ENCODE peak calls at places on chromosomes 1 and 21, in seven cellular contexts. One of them, this sample, is unnamed.

GRCh38 chr1:156293098-156293434 is 2.4 kb downstream of the GLMP start:
- DNase-seq in ovary: no peak
- DNase-seq in psoas muscle: no peak
- DNase-seq in esophagus squamous epithelium: no peak
- DNase-seq in CD8-positive, alpha-beta memory T cell: no peak
- DNase-seq in SJSA1: no peak
- DNase-seq in suprapubic skin: no peak
- DNase-seq in this sample: no peak

GRCh38 chr1:19445417-19446342 is 39.7 kb downstream of the CAPZB start:
- DNase-seq in CD8-positive, alpha-beta memory T cell: no peak
- DNase-seq in SJSA1: peak; percentile 15
- DNase-seq in ovary: no peak
- DNase-seq in suprapubic skin: no peak
- DNase-seq in psoas muscle: no peak
- DNase-seq in esophagus squamous epithelium: no peak
- DNase-seq in this sample: no peak

GRCh38 chr1:216923601-216924000 is 200.4 kb upstream of the ESRRG start:
- DNase-seq in esophagus squamous epithelium: no peak
- DNase-seq in SJSA1: no peak
- DNase-seq in CD8-positive, alpha-beta memory T cell: no peak
- DNase-seq in suprapubic skin: no peak
- DNase-seq in psoas muscle: no peak
- DNase-seq in ovary: no peak
- DNase-seq in this sample: no peak

GRCh38 chr1:112522621-112523020 is 13.9 kb downstream of the WNT2B start:
- DNase-seq in ovary: no peak
- DNase-seq in psoas muscle: no peak
- DNase-seq in suprapubic skin: no peak
- DNase-seq in CD8-positive, alpha-beta memory T cell: no peak
- DNase-seq in esophagus squamous epithelium: no peak
- DNase-seq in SJSA1: peak; percentile 95
- DNase-seq in this sample: peak; percentile 93

GRCh38 chr1:12776801-12777557 is 3.4 kb downstream of the PRAMEF12 start:
- DNase-seq in ovary: no peak
- DNase-seq in psoas muscle: no peak
- DNase-seq in CD8-positive, alpha-beta memory T cell: no peak
- DNase-seq in suprapubic skin: no peak
- DNase-seq in esophagus squamous epithelium: no peak
- DNase-seq in SJSA1: no peak
- DNase-seq in this sample: no peak

GRCh38 chr1:167720965-167721616 is 691 bp upstream of the MPZL1 start:
- DNase-seq in ovary: peak; percentile 32
- DNase-seq in psoas muscle: no peak
- DNase-seq in suprapubic skin: no peak
- DNase-seq in SJSA1: peak; percentile 74
- DNase-seq in CD8-positive, alpha-beta memory T cell: no peak
- DNase-seq in esophagus squamous epithelium: no peak
- DNase-seq in this sample: peak; percentile 65

GRCh38 chr1:232168513-232168912 is 461.4 kb downstream of the SIPA1L2 start:
- DNase-seq in ovary: no peak
- DNase-seq in suprapubic skin: no peak
- DNase-seq in esophagus squamous epithelium: no peak
- DNase-seq in CD8-positive, alpha-beta memory T cell: no peak
- DNase-seq in SJSA1: no peak
- DNase-seq in psoas muscle: no peak
- DNase-seq in this sample: peak; percentile 26

GRCh38 chr1:12568009-12568767 is 49.8 kb downstream of the DHRS3 start:
- DNase-seq in psoas muscle: no peak
- DNase-seq in SJSA1: no peak
- DNase-seq in CD8-positive, alpha-beta memory T cell: no peak
- DNase-seq in esophagus squamous epithelium: no peak
- DNase-seq in ovary: no peak
- DNase-seq in suprapubic skin: no peak
- DNase-seq in this sample: no peak

GRCh38 chr1:203467550-203467921 is 8.1 kb upstream of the PRELP start:
- DNase-seq in CD8-positive, alpha-beta memory T cell: no peak
- DNase-seq in ovary: peak; percentile 94
- DNase-seq in esophagus squamous epithelium: no peak
- DNase-seq in psoas muscle: peak; percentile 86
- DNase-seq in SJSA1: no peak
- DNase-seq in suprapubic skin: peak; percentile 91
- DNase-seq in this sample: peak; percentile 65

GRCh38 chr1:183956559-183957188 is 80.9 kb downstream of the COLGALT2 start:
- DNase-seq in SJSA1: peak; percentile 70
- DNase-seq in suprapubic skin: no peak
- DNase-seq in ovary: no peak
- DNase-seq in esophagus squamous epithelium: no peak
- DNase-seq in CD8-positive, alpha-beta memory T cell: peak; percentile 69
- DNase-seq in psoas muscle: no peak
- DNase-seq in this sample: no peak

GRCh38 chr21:42080788-42081083 is 9.6 kb downstream of the UMODL1 start:
- DNase-seq in suprapubic skin: no peak
- DNase-seq in SJSA1: peak; percentile 24
- DNase-seq in esophagus squamous epithelium: no peak
- DNase-seq in psoas muscle: no peak
- DNase-seq in CD8-positive, alpha-beta memory T cell: no peak
- DNase-seq in ovary: no peak
- DNase-seq in this sample: no peak

GRCh38 chr1:92484171-92484471 is 2.6 kb downstream of the GFI1 start:
- DNase-seq in ovary: no peak
- DNase-seq in SJSA1: peak; percentile 15
- DNase-seq in esophagus squamous epithelium: no peak
- DNase-seq in psoas muscle: no peak
- DNase-seq in CD8-positive, alpha-beta memory T cell: no peak
- DNase-seq in suprapubic skin: no peak
- DNase-seq in this sample: no peak

DNA sequence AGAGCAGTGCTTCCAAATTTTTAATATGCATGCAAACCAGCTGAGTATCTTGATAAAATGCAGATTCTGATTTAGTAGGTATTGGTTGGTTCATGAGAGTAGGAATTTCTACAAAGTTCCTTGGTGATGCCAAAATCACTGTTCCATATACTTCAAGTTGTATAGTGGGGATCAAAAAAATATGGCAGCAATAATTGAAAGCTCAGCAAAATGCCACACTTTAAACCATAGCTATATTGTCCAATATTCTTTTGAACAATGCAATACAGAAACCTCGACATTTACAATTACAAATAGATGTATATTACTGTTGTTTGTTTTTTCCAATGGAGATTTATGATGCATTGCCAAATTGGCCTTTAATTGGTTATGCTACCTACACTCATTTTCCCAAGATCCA is 55.7 kb upstream of the NCAM2 start:
- DNase-seq in esophagus squamous epithelium: no peak
- DNase-seq in suprapubic skin: no peak
- DNase-seq in CD8-positive, alpha-beta memory T cell: no peak
- DNase-seq in SJSA1: no peak
- DNase-seq in ovary: no peak
- DNase-seq in psoas muscle: no peak
- DNase-seq in this sample: no peak
- H3K27me3 ChIP-seq in esophagus squamous epithelium: no peaks in the 10 kb centered on the region
- H3K27me3 ChIP-seq in suprapubic skin: no peaks in the 10 kb centered on the region
- H3K27me3 ChIP-seq in CD8-positive, alpha-beta memory T cell: no peaks in the 10 kb centered on the region
- H3K27me3 ChIP-seq in SJSA1: no peaks in the 10 kb centered on the region
- H3K27me3 ChIP-seq in ovary: no peaks in the 10 kb centered on the region
- H3K27me3 ChIP-seq in psoas muscle: no peaks in the 10 kb centered on the region
- H3K27me3 ChIP-seq in this sample: no peaks in the 10 kb centered on the region

GRCh38 chr1:20555025-20555757 is 2.8 kb downstream of the FAM43B start:
- DNase-seq in ovary: no peak
- DNase-seq in suprapubic skin: no peak
- DNase-seq in SJSA1: no peak
- DNase-seq in psoas muscle: no peak
- DNase-seq in esophagus squamous epithelium: no peak
- DNase-seq in CD8-positive, alpha-beta memory T cell: no peak
- DNase-seq in this sample: peak; percentile 51

GRCh38 chr1:20551161-20551560 is 1.2 kb upstream of the FAM43B start:
- DNase-seq in esophagus squamous epithelium: no peak
- DNase-seq in CD8-positive, alpha-beta memory T cell: no peak
- DNase-seq in psoas muscle: peak; percentile 18
- DNase-seq in suprapubic skin: no peak
- DNase-seq in SJSA1: no peak
- DNase-seq in ovary: no peak
- DNase-seq in this sample: no peak

GRCh38 chr1:20555758-20556120 is 3.4 kb downstream of the FAM43B start:
- DNase-seq in SJSA1: no peak
- DNase-seq in psoas muscle: no peak
- DNase-seq in CD8-positive, alpha-beta memory T cell: no peak
- DNase-seq in suprapubic skin: no peak
- DNase-seq in esophagus squamous epithelium: no peak
- DNase-seq in ovary: no peak
- DNase-seq in this sample: no peak

GRCh38 chr1:20552728-20553571 is 577 bp downstream of the FAM43B start:
- DNase-seq in psoas muscle: peak; percentile 22
- DNase-seq in suprapubic skin: peak; percentile 72
- DNase-seq in ovary: no peak
- DNase-seq in CD8-positive, alpha-beta memory T cell: no peak
- DNase-seq in SJSA1: no peak
- DNase-seq in esophagus squamous epithelium: no peak
- DNase-seq in this sample: peak; percentile 67

DNA sequence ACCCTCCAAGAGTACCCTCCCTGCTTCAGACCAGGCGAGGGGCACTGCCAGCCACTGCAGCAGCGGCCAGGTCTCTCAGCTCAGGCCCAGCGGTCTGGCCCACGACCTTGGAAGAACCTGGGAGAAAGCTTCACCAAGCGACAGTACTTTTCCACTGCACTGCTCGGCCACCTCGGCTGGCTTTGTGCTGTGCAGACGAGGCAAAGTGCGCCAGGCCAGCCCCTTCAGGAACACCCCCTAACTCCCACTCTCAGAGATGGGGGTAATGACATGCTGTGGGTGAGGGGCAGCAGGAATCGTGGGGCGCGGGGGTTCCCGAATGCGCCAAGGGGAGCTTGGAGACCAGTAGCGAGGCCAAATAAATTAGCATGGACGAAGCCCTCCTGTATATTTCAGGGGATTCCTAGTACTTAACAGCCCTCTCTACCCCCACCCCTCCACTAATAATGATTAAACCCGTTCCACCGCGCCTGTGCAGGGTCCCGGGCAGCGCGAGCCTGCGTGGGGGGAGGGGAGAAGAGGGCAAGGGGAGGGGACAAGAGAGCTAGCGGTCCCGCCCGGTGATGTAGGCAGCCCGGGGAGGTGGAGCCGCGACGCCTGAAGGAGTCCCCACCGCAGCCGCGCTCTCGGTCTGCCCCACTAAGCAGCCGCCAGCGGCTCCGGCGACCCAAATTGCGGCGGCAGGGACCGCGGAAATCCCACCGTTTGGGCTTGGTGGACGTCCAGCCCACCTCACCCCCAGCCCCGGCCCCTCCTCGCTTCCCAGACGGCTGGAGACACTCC is at the start of gene FAM43B:
- DNase-seq in SJSA1: no peak
- DNase-seq in psoas muscle: peak; percentile 82
- DNase-seq in CD8-positive, alpha-beta memory T cell: no peak
- DNase-seq in esophagus squamous epithelium: no peak
- DNase-seq in ovary: peak; percentile 53
- DNase-seq in suprapubic skin: peak; percentile 84
- DNase-seq in this sample: peak; percentile 90
- H3K27me3 ChIP-seq in SJSA1: peaks cover 72% of the 10 kb centered on the region
- H3K27me3 ChIP-seq in psoas muscle: peaks cover 68% of the 10 kb centered on the region
- H3K27me3 ChIP-seq in CD8-positive, alpha-beta memory T cell: peaks cover 12% of the 10 kb centered on the region
- H3K27me3 ChIP-seq in esophagus squamous epithelium: peaks cover 6% of the 10 kb centered on the region
- H3K27me3 ChIP-seq in ovary: no peaks in the 10 kb centered on the region
- H3K27me3 ChIP-seq in suprapubic skin: peaks cover 70% of the 10 kb centered on the region
- H3K27me3 ChIP-seq in this sample: peaks cover 49% of the 10 kb centered on the region

DNA sequence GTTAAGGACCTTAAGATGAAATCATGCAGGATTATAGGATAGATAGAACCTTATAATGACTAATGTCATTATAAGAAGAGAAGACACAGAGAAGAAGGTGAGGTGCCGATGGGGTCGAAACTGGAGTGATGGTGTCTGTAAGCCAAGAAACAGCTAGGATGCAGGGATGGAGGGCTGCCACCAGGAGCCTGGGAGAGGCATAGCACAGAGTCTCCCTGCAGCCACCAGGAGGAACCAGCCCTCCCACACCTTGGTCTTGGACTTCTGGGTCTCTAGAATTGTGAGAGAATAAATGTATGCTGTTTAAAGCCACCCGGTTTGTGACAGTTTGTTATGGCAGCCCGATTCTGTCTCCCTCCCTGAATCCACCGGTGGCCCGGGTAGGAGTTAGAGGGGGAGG is 337.2 kb upstream of the AJAP1 start:
- DNase-seq in psoas muscle: no peak
- DNase-seq in ovary: no peak
- DNase-seq in CD8-positive, alpha-beta memory T cell: no peak
- DNase-seq in esophagus squamous epithelium: no peak
- DNase-seq in SJSA1: no peak
- DNase-seq in suprapubic skin: no peak
- DNase-seq in this sample: no peak
- H3K27me3 ChIP-seq in psoas muscle: no peaks in the 10 kb centered on the region
- H3K27me3 ChIP-seq in ovary: no peaks in the 10 kb centered on the region
- H3K27me3 ChIP-seq in CD8-positive, alpha-beta memory T cell: no peaks in the 10 kb centered on the region
- H3K27me3 ChIP-seq in esophagus squamous epithelium: no peaks in the 10 kb centered on the region
- H3K27me3 ChIP-seq in SJSA1: no peaks in the 10 kb centered on the region
- H3K27me3 ChIP-seq in suprapubic skin: peaks cover 5% of the 10 kb centered on the region
- H3K27me3 ChIP-seq in this sample: no peaks in the 10 kb centered on the region

DNA sequence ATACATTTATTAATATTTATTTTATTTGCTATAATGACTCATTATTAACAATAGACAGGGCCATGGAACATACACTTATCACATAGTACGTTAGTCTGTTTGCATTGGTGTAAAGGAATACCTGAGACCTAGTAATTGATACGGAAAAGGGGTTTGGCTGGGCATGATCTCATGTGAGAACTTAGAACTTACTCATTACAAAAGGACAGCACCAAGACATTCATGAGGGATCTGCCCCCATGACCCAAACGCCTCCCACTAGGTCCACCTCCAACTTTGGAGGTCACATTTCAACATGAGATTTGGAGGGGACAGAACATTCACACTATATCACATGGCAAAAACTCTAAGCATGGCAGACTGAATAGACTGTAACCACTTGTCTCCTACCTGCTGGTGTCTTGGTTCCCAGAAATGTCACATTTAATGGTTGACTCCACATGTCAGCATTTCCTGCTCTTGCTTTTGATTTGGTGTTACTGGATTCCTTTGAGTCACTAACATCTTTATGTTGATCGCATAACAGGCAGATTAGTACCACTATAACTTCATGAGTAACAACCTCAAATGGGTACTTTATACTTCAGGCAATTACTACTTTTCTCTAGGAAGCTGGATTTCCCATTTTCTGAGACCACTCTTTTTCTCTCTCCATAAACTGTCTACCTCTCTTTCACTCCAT is 3.5 kb upstream of the C1orf116 start:
- DNase-seq in suprapubic skin: no peak
- DNase-seq in psoas muscle: no peak
- DNase-seq in CD8-positive, alpha-beta memory T cell: no peak
- DNase-seq in esophagus squamous epithelium: no peak
- DNase-seq in ovary: no peak
- DNase-seq in SJSA1: no peak
- DNase-seq in this sample: no peak
- H3K27me3 ChIP-seq in suprapubic skin: no peaks in the 10 kb centered on the region
- H3K27me3 ChIP-seq in psoas muscle: no peaks in the 10 kb centered on the region
- H3K27me3 ChIP-seq in CD8-positive, alpha-beta memory T cell: no peaks in the 10 kb centered on the region
- H3K27me3 ChIP-seq in esophagus squamous epithelium: no peaks in the 10 kb centered on the region
- H3K27me3 ChIP-seq in ovary: no peaks in the 10 kb centered on the region
- H3K27me3 ChIP-seq in SJSA1: no peaks in the 10 kb centered on the region
- H3K27me3 ChIP-seq in this sample: peaks cover 18% of the 10 kb centered on the region

This sample was measured in cardiac muscle cell.